ENCODE peak calls at places on chromosomes 1 and 21, in five cellular contexts. C, P, M, Q and X are unnamed samples. For H3K4me1 and H3K9me3, the result is how much of the 10 kb centered on the place peaks cover.

GRCh38 chr1:1019122-1019999 is 559 bp upstream of the AGRN start:
- DNase-seq in C (peak), P (no peak), M (peak), Q (peak), X (peak)

GRCh38 chr21:34355570-34355969 is 8.2 kb upstream of the KCNE2 start:
- DNase-seq in C (no peak), P (no peak), M (no peak), Q (no peak), X (no peak)

GRCh38 chr1:2560299-2561073 is 4.3 kb downstream of the TNFRSF14 start:
- DNase-seq in C (no peak), P (no peak), M (no peak), Q (no peak), X (no peak)

GRCh38 chr1:1371354-1371740 is 3.7 kb downstream of the AURKAIP1 start:
- DNase-seq in C (peak), P (no peak), M (no peak), Q (no peak), X (no peak)

GRCh38 chr1:28240024-28240423 is 4.1 kb downstream of the ATP5IF1 start:
- DNase-seq in C (no peak), P (no peak), M (no peak), Q (no peak), X (no peak)

GRCh38 chr1:192592981-192593683 is 17.6 kb downstream of the RGS1 start:
- DNase-seq in C (no peak), P (no peak), M (no peak), Q (no peak), X (no peak)

GRCh38 chr1:55255901-55256300 is 40.7 kb upstream of the USP24 start:
- DNase-seq in C (no peak), P (no peak), M (no peak), Q (no peak), X (no peak)

GRCh38 chr1:236103646-236104218 is 38.6 kb upstream of the GPR137B start:
- DNase-seq in C (peak), P (peak), M (peak), Q (no peak), X (no peak)

GRCh38 chr21:37627074-37627473 is 260.5 kb downstream of the DYRK1A start:
- DNase-seq in C (no peak), P (no peak), M (no peak), Q (no peak), X (no peak)

GRCh38 chr1:44808938-44809917 is 905 bp downstream of the BTBD19 start:
- DNase-seq in C (peak), P (no peak), M (peak), Q (peak), X (no peak)
- H3K4me1 ChIP-seq in C (half or more), P (half or more), M (half or more), Q (half or more), X (under half)

GRCh38 chr1:44705470-44705869 is 25.5 kb downstream of the RNU5D-1 start:
- DNase-seq in C (no peak), P (no peak), M (no peak), Q (no peak), X (no peak)

GRCh38 chr1:44705938-44706337 is 25.0 kb downstream of the RNU5D-1 start:
- DNase-seq in C (no peak), P (no peak), M (no peak), Q (no peak), X (no peak)

GRCh38 chr1:44707959-44708831 is 22.8 kb downstream of the RNU5D-1 start:
- DNase-seq in C (peak), P (peak), M (peak), Q (no peak), X (no peak)

GRCh38 chr1:44707112-44707881 is 23.7 kb downstream of the RNU5D-1 start:
- DNase-seq in C (no peak), P (peak), M (no peak), Q (no peak), X (no peak)
- H3K27ac ChIP-seq in C (no peak), P (peak), M (no peak), Q (no peak), X (no peak)

GRCh38 chr21:8997011-8997440 is 1524.4 kb upstream of the TPTE start:
- DNase-seq in C (no peak), P (no peak), M (no peak), Q (no peak), X (no peak)
- H3K9me3 ChIP-seq in C (under half), P (under half), M (under half), Q (under half), X (under half)

GRCh38 chr21:33063365-33063883 is 6.5 kb upstream of the OLIG1 start:
- DNase-seq in C (no peak), P (no peak), M (no peak), Q (no peak), X (no peak)

GRCh38 chr21:33067457-33067856 is 2.5 kb upstream of the OLIG1 start:
- DNase-seq in C (no peak), P (no peak), M (no peak), Q (no peak), X (no peak)

GRCh38 chr21:33067045-33067444 is 2.9 kb upstream of the OLIG1 start:
- DNase-seq in C (no peak), P (no peak), M (no peak), Q (no peak), X (no peak)

GRCh38 chr21:33063907-33064622 is 5.9 kb upstream of the OLIG1 start:
- DNase-seq in C (no peak), P (no peak), M (no peak), Q (no peak), X (no peak)

GRCh38 chr21:33064623-33064996 is 5.3 kb upstream of the OLIG1 start:
- DNase-seq in C (no peak), P (no peak), M (no peak), Q (no peak), X (no peak)
- H3K4me1 ChIP-seq in C (under half), P (under half), M (under half), Q (under half), X (under half)

GRCh38 chr1:20588634-20589225 is at the start of gene CDA:
- DNase-seq in C (no peak), P (peak), M (peak), Q (peak), X (no peak)
- H3K27ac ChIP-seq in C (no peak), P (peak), M (peak), Q (peak), X (peak)

DNA sequence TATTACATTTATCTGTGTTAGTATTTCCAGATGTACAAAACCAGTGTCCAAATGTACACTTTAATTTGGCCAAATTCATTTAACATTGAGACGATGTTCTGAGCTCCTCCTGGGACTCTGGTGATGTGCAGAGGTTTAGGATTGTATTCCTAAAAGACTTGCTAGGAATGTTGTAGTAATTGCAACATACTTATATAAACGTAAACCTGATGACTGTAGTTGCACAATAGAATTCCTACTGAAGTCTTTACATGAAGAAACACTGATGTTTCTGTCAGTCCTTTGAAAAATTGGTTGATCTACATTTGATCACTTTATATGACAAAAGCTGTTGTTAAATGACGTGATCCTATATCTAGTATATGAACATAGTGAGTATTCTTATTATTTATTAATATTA is 5.1 kb upstream of the OR14C36 start:
- DNase-seq in C (no peak), P (no peak), M (no peak), Q (no peak), X (no peak)
- H3K9me3 ChIP-seq in C (under half), P (under half), M (under half), Q (under half), X (under half)

GRCh38 chr1:197775282-197776262 is at the start of gene DENND1B:
- DNase-seq in C (peak), P (peak), M (peak), Q (peak), X (peak)
- H3K4me1 ChIP-seq in C (half or more), P (under half), M (under half), Q (under half), X (under half)

GRCh38 chr1:19646366-19646765 is 2.3 kb downstream of the NBL1 start:
- DNase-seq in C (no peak), P (no peak), M (no peak), Q (no peak), X (no peak)

GRCh38 chr1:19646771-19647319 is 2.7 kb downstream of the NBL1 start:
- DNase-seq in C (no peak), P (no peak), M (no peak), Q (no peak), X (no peak)

GRCh38 chr1:19648689-19649088 is 4.6 kb downstream of the NBL1 start:
- DNase-seq in C (no peak), P (no peak), M (no peak), Q (no peak), X (no peak)

GRCh38 chr1:19648239-19648638 is 4.1 kb downstream of the NBL1 start:
- DNase-seq in C (no peak), P (no peak), M (no peak), Q (no peak), X (no peak)

GRCh38 chr1:19647643-19648042 is 3.5 kb downstream of the NBL1 start:
- DNase-seq in C (peak), P (no peak), M (no peak), Q (no peak), X (no peak)
- H3K27ac ChIP-seq in C (no peak), P (no peak), M (peak), Q (peak), X (peak)

DNA sequence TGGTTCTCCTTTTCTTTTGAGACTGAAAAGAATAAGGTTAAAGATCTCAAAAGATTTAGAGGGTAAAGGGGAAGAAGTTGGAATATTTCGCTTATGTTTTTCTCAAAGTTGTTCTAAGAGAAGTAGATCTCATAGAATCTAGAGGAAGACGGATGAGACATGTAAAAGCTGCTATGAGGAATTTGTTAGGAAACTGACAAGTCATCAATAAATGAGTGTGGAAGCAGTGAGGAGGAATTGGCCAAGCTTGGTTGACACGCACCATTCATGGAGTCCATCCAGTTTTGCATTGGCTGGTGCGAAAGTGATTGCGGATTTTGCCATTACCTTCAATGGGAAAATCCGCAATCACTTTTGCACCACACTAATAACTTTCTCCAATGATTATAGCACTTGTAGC is 20.0 kb downstream of the SLAMF6 start:
- DNase-seq in C (no peak), P (no peak), M (no peak), Q (no peak), X (no peak)
- H3K9me3 ChIP-seq in C (under half), P (under half), M (under half), Q (under half), X (under half)